ENCODE peak calls at places on chromosome 16, in ten cellular contexts. U, I, L, T, B, R, V, E, M and A are unnamed samples.

GRCh38 chr16:13324861-13325260 is 423.5 kb downstream of the SHISA9 start:
- DNase-seq in R (no peak), E (no peak), V (no peak), M (no peak), U (no peak), T (no peak), I (no peak), L (no peak), B (no peak), A (no peak)

GRCh38 chr16:56102159-56102798 is 89.0 kb upstream of the GNAO1 start:
- DNase-seq in T (no peak), R (peak), M (no peak), E (peak), V (no peak), U (peak), I (peak), L (no peak), B (no peak), A (no peak)

GRCh38 chr16:914453-914852 is 56.3 kb downstream of the LMF1 start:
- DNase-seq in B (no peak), V (peak), I (no peak), T (peak), U (no peak), E (no peak), M (no peak), R (no peak), L (peak), A (peak)

GRCh38 chr16:27628216-27628945 is 78.4 kb downstream of the KATNIP start:
- DNase-seq in L (no peak), M (no peak), U (no peak), B (peak), R (no peak), V (no peak), T (no peak), I (no peak), E (peak), A (no peak)

GRCh38 chr16:7097537-7097936 is 235.1 kb upstream of the RBFOX1 start:
- DNase-seq in L (no peak), I (no peak), V (no peak), E (no peak), T (no peak), R (no peak), U (no peak), B (no peak), M (no peak), A (no peak)

GRCh38 chr16:88878356-88878755 is 11.9 kb upstream of the PABPN1L start:
- DNase-seq in I (no peak), U (no peak), R (no peak), T (no peak), V (no peak), L (no peak), M (no peak), B (no peak), E (no peak), A (no peak)

GRCh38 chr16:89442990-89443726 is 47.2 kb downstream of the ANKRD11 start:
- DNase-seq in T (peak), V (peak), B (no peak), M (no peak), E (peak), L (peak), R (peak), U (peak), I (peak), A (peak)

GRCh38 chr16:65697516-65697915 is 575.7 kb upstream of the CDH11 start:
- DNase-seq in B (no peak), T (no peak), I (no peak), V (no peak), L (no peak), R (no peak), E (no peak), U (no peak), M (no peak), A (no peak)

GRCh38 chr16:66286527-66286926 is 80.0 kb upstream of the CDH5 start:
- DNase-seq in E (no peak), R (no peak), T (no peak), B (peak), I (no peak), U (no peak), L (no peak), M (no peak), V (no peak), A (no peak)

GRCh38 chr16:23316232-23316631 is 14.1 kb downstream of the SCNN1B start:
- DNase-seq in I (no peak), B (no peak), L (no peak), U (no peak), E (no peak), R (no peak), M (no peak), V (no peak), T (no peak), A (no peak)

GRCh38 chr16:79982356-79982755 is 381.8 kb upstream of the MAF start:
- DNase-seq in B (no peak), E (no peak), L (no peak), I (no peak), U (no peak), M (no peak), T (no peak), V (no peak), R (no peak), A (no peak)

GRCh38 chr16:58024673-58025350 is 742 bp upstream of the MMP15 start:
- DNase-seq in L (peak), R (no peak), V (no peak), T (no peak), E (peak), B (peak), M (peak), U (peak), I (peak), A (no peak)

GRCh38 chr16:57540387-57540786 is 2.1 kb upstream of the ADGRG5 start:
- DNase-seq in V (no peak), B (peak), I (no peak), U (no peak), M (no peak), L (no peak), E (peak), R (peak), T (no peak), A (no peak)

GRCh38 chr16:58048914-58049696 is 23.6 kb downstream of the MMP15 start:
- DNase-seq in M (no peak), B (peak), L (no peak), E (no peak), T (no peak), V (no peak), U (peak), R (no peak), I (no peak), A (no peak)

GRCh38 chr16:27817038-27817437 is 246.5 kb downstream of the GSG1L start:
- DNase-seq in B (no peak), U (no peak), R (no peak), E (no peak), M (no peak), V (no peak), T (no peak), I (no peak), L (no peak), A (no peak)

GRCh38 chr16:26765087-26765486 is 301.6 kb upstream of the C16orf82 start:
- DNase-seq in B (peak), T (no peak), V (no peak), I (no peak), R (no peak), U (no peak), L (peak), E (no peak), M (no peak), A (no peak)

GRCh38 chr16:70691223-70692129 is 5.6 kb upstream of the MTSS2 start:
- DNase-seq in B (no peak), L (peak), I (peak), T (peak), U (peak), R (peak), E (peak), M (peak), V (peak), A (no peak)

GRCh38 chr16:84718-85452 is 6.9 kb downstream of the MPG start:
- DNase-seq in B (no peak), V (peak), M (peak), I (peak), R (peak), E (peak), U (peak), L (no peak), T (peak), A (peak)

GRCh38 chr16:27779719-27780161 is 229.8 kb downstream of the KATNIP start:
- DNase-seq in B (peak), M (no peak), U (no peak), T (peak), L (peak), R (no peak), I (no peak), E (no peak), V (peak), A (peak)

GRCh38 chr16:27285676-27286196 is 17.2 kb upstream of the NSMCE1 start:
- DNase-seq in B (no peak), E (peak), I (peak), L (no peak), V (no peak), M (no peak), R (peak), U (no peak), T (no peak), A (no peak)

GRCh38 chr16:73161977-73162376 is 114.0 kb upstream of the ZFHX3 start:
- DNase-seq in T (no peak), M (no peak), V (no peak), L (no peak), E (no peak), I (no peak), U (no peak), B (no peak), R (no peak), A (no peak)

GRCh38 chr16:82938108-82938507 is 311.3 kb downstream of the CDH13 start:
- DNase-seq in B (peak), L (no peak), I (no peak), E (no peak), R (no peak), M (no peak), V (no peak), U (no peak), T (no peak), A (no peak)

GRCh38 chr16:87198328-87198731 is 118.9 kb downstream of the C16orf95 start:
- DNase-seq in U (no peak), T (no peak), M (no peak), E (no peak), R (no peak), I (no peak), V (peak), B (peak), L (no peak), A (no peak)

GRCh38 chr16:5442986-5443385 is 345.4 kb upstream of the EEF2KMT start:
- DNase-seq in V (no peak), R (no peak), L (no peak), T (no peak), B (no peak), U (no peak), E (no peak), M (no peak), I (no peak), A (no peak)

GRCh38 chr16:57530104-57530522 is 6.3 kb downstream of the CCDC102A start:
- DNase-seq in U (peak), T (peak), M (no peak), I (peak), R (no peak), E (peak), V (peak), L (no peak), B (peak), A (peak)

GRCh38 chr16:57998992-57999365 is 1.5 kb downstream of the ZNF319 start:
- DNase-seq in V (no peak), I (no peak), L (no peak), T (no peak), R (no peak), B (peak), E (no peak), M (no peak), U (no peak), A (no peak)

GRCh38 chr16:85794696-85795095 is 4.6 kb downstream of the EMC8 start:
- DNase-seq in B (no peak), R (no peak), V (no peak), T (no peak), L (no peak), M (no peak), U (no peak), E (no peak), I (no peak), A (no peak)

DNA sequence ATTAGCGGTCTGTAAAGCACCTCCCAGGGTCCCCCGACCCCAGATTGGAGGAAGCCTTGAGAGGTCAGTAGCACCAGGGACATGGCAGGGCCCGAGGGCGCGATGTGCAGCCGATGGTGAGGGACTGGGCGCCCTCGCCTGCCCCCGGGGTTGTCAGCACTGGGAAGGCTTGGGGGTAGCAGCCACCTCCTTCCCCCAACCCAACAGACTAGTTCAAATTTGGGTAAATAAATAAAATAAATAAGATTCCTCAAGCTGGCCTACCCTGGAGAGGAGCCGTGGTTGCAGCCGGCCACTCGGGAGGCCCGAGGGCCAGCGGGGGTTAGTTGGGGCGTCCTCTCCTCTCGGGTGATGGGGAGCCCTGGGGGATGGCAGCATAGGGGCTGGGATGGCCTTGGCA is 1.5 kb downstream of the C16orf92 start:
- DNase-seq in B (no peak), U (no peak), M (no peak), R (no peak), T (no peak), I (no peak), V (no peak), E (no peak), L (no peak), A (no peak)
- TF ChIP-seq CTCF in B (no peak), U (no peak), M (no peak), R (no peak), T (no peak), I (no peak), V (no peak), E (no peak), L (no peak), A (no peak)

DNA sequence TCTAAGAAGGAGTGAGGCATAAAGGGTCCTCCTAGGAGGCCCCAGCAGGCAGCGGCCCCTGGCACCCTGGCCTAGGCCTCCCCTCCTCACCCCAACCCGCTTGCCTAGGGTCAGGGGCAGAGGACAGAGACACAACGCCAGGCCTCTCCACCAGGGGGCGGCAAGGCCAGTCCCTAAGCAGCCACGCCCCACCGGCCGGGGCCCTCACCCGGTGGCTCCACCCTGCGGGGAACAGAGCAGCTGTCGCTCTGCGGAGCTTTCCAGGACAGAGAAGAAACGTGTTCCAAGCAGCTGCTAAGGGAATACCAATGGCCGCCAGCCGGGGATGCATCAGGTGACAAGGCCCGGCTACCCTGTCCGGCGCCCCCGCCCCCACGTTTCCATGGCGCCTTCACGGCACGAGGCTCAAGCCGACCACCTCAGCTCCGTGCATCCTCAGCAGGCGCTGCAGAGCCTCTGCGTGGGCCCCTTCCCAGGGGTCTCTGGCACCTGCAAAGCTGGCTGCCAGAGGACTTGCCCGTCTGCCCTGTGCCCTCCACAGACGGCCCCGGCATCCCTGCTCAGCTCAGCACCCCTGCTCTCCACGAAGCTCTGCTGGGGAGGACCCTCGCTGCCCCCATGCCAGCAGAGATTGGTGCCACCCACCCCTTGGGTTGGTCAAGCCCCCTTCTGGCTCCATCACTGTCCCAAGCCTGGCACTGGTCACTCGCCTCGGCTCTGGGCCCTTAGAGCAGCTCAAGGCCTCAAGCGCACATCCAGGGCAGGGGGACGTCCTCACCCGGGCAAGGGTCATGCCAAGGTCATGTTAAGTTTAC is 5.6 kb downstream of the ZNF598 start:
- DNase-seq in B (peak), M (peak), L (peak), U (peak), E (peak), V (peak), T (peak), R (peak), I (peak), A (peak)
- H3K27ac ChIP-seq in B (peak), M (peak), L (peak), U (peak), E (peak), V (peak), T (no peak), R (no peak), I (peak), A (peak)

GRCh38 chr16:53523971-53524548 is 21.1 kb upstream of the AKTIP start:
- DNase-seq in E (no peak), R (no peak), V (no peak), U (no peak), B (no peak), M (no peak), T (no peak), L (no peak), I (no peak), A (no peak)
- TF ChIP-seq CTCF in E (no peak), R (no peak), V (no peak), U (no peak), B (no peak), M (no peak), T (no peak), L (no peak), I (no peak), A (no peak)

GRCh38 chr16:59201160-59201559 is 467.0 kb upstream of the GOT2 start:
- DNase-seq in U (no peak), L (no peak), R (no peak), I (no peak), M (no peak), B (no peak), T (no peak), V (no peak), E (no peak), A (no peak)
- H3K27ac ChIP-seq in U (no peak), L (peak), R (no peak), I (no peak), M (no peak), B (no peak), T (no peak), V (no peak), E (no peak), A (no peak)

DNA sequence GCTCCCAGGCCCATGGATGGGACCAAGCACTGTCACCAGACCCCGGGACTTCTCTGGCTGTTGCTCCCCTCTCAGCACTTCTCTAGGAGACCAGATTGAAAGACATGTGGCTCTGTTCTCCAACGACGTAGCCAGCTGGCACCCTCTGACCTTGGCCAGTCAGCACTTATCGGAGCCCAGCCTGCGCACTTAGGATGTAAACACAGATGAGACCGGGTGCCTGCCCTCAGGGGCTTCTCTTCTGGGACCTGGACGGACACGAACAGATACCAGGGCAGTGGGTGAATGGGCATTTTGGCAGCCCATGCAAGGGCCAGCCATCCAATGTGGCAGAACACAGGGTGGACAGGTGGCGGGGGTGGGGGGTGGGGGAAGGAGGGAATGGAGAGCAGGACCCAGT is 6.6 kb downstream of the ZDHHC1 start:
- DNase-seq in T (no peak), I (no peak), L (no peak), M (no peak), B (no peak), U (no peak), E (no peak), V (no peak), R (no peak), A (no peak)
- TF ChIP-seq CTCF in T (no peak), I (no peak), L (no peak), M (no peak), B (no peak), U (no peak), E (no peak), V (no peak), R (no peak), A (no peak)